ENCODE peak calls at places on chromosomes 12 and 14, in eight cellular contexts. T is upper lobe of right lung, C is mesendoderm, X is OCI-LY7, P is uterus, D is astrocyte, R is left lung, O is stomach. V is an unnamed sample. For H3K4me1, the result is how much of the 10 kb centered on the place peaks cover.

GRCh38 chr12:124410354-124411175 is 115.7 kb downstream of the RFLNA start:
- DNase-seq in C (peak), P (no peak), D (no peak), X (no peak), R (no peak), T (no peak), O (no peak), V (no peak)

GRCh38 chr14:87615822-87616679 is 376.9 kb downstream of the GALC start:
- DNase-seq in T (no peak), C (peak), D (no peak), P (peak), O (peak), R (no peak), X (peak), V (no peak)

GRCh38 chr12:57756406-57757341 is 1.8 kb downstream of the MARCHF9 start:
- DNase-seq in P (no peak), X (peak), C (peak), R (peak), T (peak), D (no peak), O (peak), V (no peak)

GRCh38 chr14:77039285-77040058 is 11.0 kb upstream of the IRF2BPL start:
- DNase-seq in X (peak), R (no peak), T (no peak), C (no peak), O (no peak), D (peak), P (peak), V (no peak)

GRCh38 chr14:69933623-69934275 is 54.5 kb downstream of the SMOC1 start:
- DNase-seq in O (no peak), P (no peak), T (no peak), X (no peak), R (no peak), C (no peak), D (no peak), V (no peak)

GRCh38 chr12:2845280-2845679 is 10.4 kb upstream of the NRIP2 start:
- DNase-seq in P (peak), X (no peak), O (no peak), T (no peak), C (peak), D (peak), R (no peak), V (no peak)

GRCh38 chr12:109573029-109573913 is at the start of the genes MMAB and MVK:
- DNase-seq in C (peak), X (peak), D (peak), T (peak), P (peak), O (peak), R (peak), V (peak)

GRCh38 chr12:48999371-49000131 is at the start of gene DDN:
- DNase-seq in R (no peak), O (peak), X (peak), C (no peak), P (no peak), T (no peak), D (no peak), V (no peak)

GRCh38 chr14:22526210-22526609 is 62.8 kb downstream of the DAD1 start:
- DNase-seq in X (no peak), O (no peak), D (no peak), R (no peak), C (no peak), P (no peak), T (no peak), V (no peak)

GRCh38 chr12:66573605-66574004 is 105.3 kb downstream of the GRIP1 start:
- DNase-seq in T (no peak), X (peak), R (no peak), P (no peak), C (no peak), D (no peak), O (no peak), V (no peak)

GRCh38 chr12:58310828-58311273 is 369.5 kb downstream of the ATP23 start:
- DNase-seq in X (no peak), C (peak), P (no peak), T (no peak), R (no peak), O (no peak), D (peak), V (no peak)

GRCh38 chr14:68137704-68138619 is 318.4 kb downstream of the RAD51B start:
- DNase-seq in D (peak), P (peak), O (peak), C (peak), R (no peak), T (no peak), X (no peak), V (peak)

GRCh38 chr14:62792578-62792977 is 252.7 kb downstream of the KCNH5 start:
- DNase-seq in O (no peak), P (no peak), X (no peak), R (no peak), T (no peak), C (no peak), D (no peak), V (no peak)

GRCh38 chr12:100234166-100234565 is 32.7 kb downstream of the DEPDC4 start:
- DNase-seq in C (peak), X (no peak), P (no peak), D (peak), R (no peak), T (no peak), O (no peak), V (no peak)

GRCh38 chr12:121800694-121801600 is 2.9 kb upstream of the SETD1B start:
- DNase-seq in R (peak), O (peak), T (peak), C (peak), X (peak), P (peak), D (peak), V (no peak)

GRCh38 chr12:78483767-78484315 is 380.7 kb upstream of the SYT1 start:
- DNase-seq in T (no peak), R (no peak), X (no peak), P (no peak), D (peak), C (no peak), O (no peak), V (no peak)

GRCh38 chr12:22262309-22262708 is 72.2 kb downstream of the ST8SIA1 start:
- DNase-seq in O (no peak), X (no peak), T (no peak), D (peak), P (no peak), R (no peak), C (peak), V (no peak)

GRCh38 chr12:132427177-132427725 is 62.7 kb upstream of the FBRSL1 start:
- DNase-seq in O (no peak), R (no peak), T (no peak), P (no peak), C (no peak), X (no peak), D (no peak), V (no peak)

GRCh38 chr12:27237790-27238771 is 6.0 kb upstream of the STK38L start:
- DNase-seq in X (peak), O (no peak), R (no peak), P (no peak), C (peak), D (no peak), T (no peak), V (no peak)

GRCh38 chr14:72680853-72681640 is 212.9 kb downstream of the DPF3 start:
- DNase-seq in T (no peak), O (no peak), P (no peak), R (no peak), X (no peak), C (no peak), D (no peak), V (no peak)

GRCh38 chr14:53621433-53621832 is 335.2 kb downstream of the BMP4 start:
- DNase-seq in P (no peak), T (no peak), X (peak), R (no peak), O (no peak), D (no peak), C (no peak), V (no peak)

GRCh38 chr12:43318002-43318401 is 234.0 kb downstream of the ADAMTS20 start:
- DNase-seq in R (no peak), T (no peak), O (no peak), C (no peak), P (no peak), D (no peak), X (no peak), V (no peak)

GRCh38 chr12:12278899-12279298 is 12.1 kb upstream of the LRP6 start:
- DNase-seq in T (no peak), O (no peak), R (no peak), D (peak), X (no peak), C (no peak), P (no peak), V (no peak)

GRCh38 chr14:90093942-90094595 is 32.3 kb downstream of the KCNK13 start:
- DNase-seq in T (no peak), C (no peak), O (no peak), R (no peak), D (peak), P (no peak), X (no peak), V (no peak)

GRCh38 chr12:95634622-95635621 is 83.6 kb upstream of the USP44 start:
- DNase-seq in R (no peak), T (no peak), O (peak), X (no peak), P (no peak), C (no peak), D (peak), V (no peak)

GRCh38 chr14:106605548-106606448 is 1079.4 kb downstream of the TMEM121 start:
- DNase-seq in D (no peak), R (peak), C (no peak), O (peak), T (peak), P (no peak), X (peak), V (no peak)

GRCh38 chr12:124491856-124492420 is 75.5 kb downstream of the NCOR2 start:
- DNase-seq in C (no peak), X (no peak), R (no peak), D (no peak), P (no peak), T (no peak), O (no peak), V (no peak)

GRCh38 chr12:120110550-120111501 is 5.7 kb downstream of the RAB35 start:
- DNase-seq in D (no peak), O (peak), C (peak), P (no peak), T (peak), R (peak), X (peak), V (no peak)

GRCh38 chr14:56118611-56119181 is 485 bp downstream of the PELI2 start:
- DNase-seq in O (peak), C (no peak), X (peak), D (no peak), P (peak), T (peak), R (peak), V (no peak)

GRCh38 chr12:68092976-68093375 is 66.6 kb downstream of the IFNG start:
- DNase-seq in D (no peak), T (no peak), R (no peak), X (no peak), C (no peak), P (no peak), O (no peak), V (no peak)

GRCh38 chr12:113094738-113095137 is 38.2 kb downstream of the DTX1 start:
- DNase-seq in P (no peak), D (no peak), R (no peak), O (no peak), C (no peak), T (no peak), X (no peak), V (no peak)
- H3K4me1 ChIP-seq in P (under half), D (under half), R (under half), O (under half), C (under half), T (under half), X (half or more), V (under half)

DNA sequence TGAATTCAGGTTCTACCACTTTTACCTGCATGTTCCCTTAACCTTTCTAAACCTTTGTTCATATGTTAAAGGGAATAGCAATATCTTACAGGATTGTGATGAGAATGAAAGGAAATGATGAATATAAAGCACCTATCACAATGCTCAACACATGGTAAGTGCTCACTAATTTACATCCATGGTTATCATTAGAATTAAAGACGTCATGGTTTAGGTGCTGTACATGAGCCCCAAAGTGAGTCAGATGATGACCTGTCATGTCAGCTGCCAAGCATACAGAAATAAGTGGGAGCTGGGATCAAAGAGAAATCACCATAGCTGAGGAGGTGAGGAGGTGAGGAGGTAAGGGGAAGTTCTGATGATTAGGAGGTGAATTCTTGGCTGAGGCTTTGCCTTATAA is 135.9 kb upstream of the ATP2B1 start:
- DNase-seq in P (no peak), D (no peak), R (no peak), T (no peak), X (no peak), C (no peak), O (no peak), V (no peak)
- H3K4me1 ChIP-seq in P (under half), D (under half), R (under half), T (under half), X (under half), C (under half), O (under half), V (under half)

GRCh38 chr12:29735604-29736003 is 48.1 kb downstream of the TMTC1 start:
- DNase-seq in X (no peak), D (no peak), O (no peak), P (no peak), T (no peak), C (no peak), R (no peak), V (no peak)

GRCh38 chr12:29733060-29733459 is 50.7 kb downstream of the TMTC1 start:
- DNase-seq in T (no peak), X (no peak), C (no peak), O (no peak), P (no peak), D (peak), R (no peak), V (no peak)

GRCh38 chr12:29734748-29735147 is 49.0 kb downstream of the TMTC1 start:
- DNase-seq in D (no peak), O (no peak), C (no peak), P (no peak), R (no peak), X (no peak), T (no peak), V (no peak)

GRCh38 chr12:29732211-29732992 is 51.3 kb downstream of the TMTC1 start:
- DNase-seq in X (no peak), O (no peak), C (no peak), P (no peak), T (no peak), D (peak), R (no peak), V (no peak)

DNA sequence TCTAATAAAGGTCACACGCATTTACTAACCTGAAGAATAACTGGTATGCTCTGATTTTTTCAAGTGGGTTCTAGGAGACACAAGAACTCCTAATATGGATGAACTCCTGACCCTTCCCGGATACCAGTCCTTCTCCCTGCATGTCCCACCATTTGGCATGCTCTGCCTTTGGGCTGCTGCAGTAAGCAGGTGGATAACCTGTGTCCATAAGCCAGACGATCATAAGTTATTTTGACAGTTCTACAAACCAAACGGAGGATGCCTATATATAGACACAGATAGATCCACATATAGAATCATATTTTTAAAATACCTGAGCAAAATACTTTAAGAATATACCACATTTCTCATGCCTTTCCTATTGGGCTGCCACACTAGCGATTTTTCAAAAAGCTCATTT is 49.4 kb downstream of the TMTC1 start:
- DNase-seq in O (no peak), T (no peak), C (no peak), X (no peak), R (no peak), P (no peak), D (no peak), V (no peak)
- H3K4me1 ChIP-seq in O (under half), T (under half), C (under half), X (under half), R (under half), P (under half), D (under half), V (half or more)

GRCh38 chr12:47835831-47836155 is 16.1 kb upstream of the HDAC7 start:
- DNase-seq in O (no peak), P (no peak), R (no peak), X (peak), T (no peak), C (no peak), D (no peak), V (no peak)
- H3K4me1 ChIP-seq in O (under half), P (under half), R (under half), X (half or more), T (under half), C (under half), D (under half), V (under half)